ENCODE peak calls at places on chromosomes 16 and 17, in four cellular contexts. One of them, this sample, is unnamed.
A peak's percentile ranks its signal among the peaks of the same experiment; 100 is the strongest.

GRCh38 chr17:45814622-45815606 is 29.8 kb upstream of the SPPL2C start:
- DNase-seq in H9: no peak
- DNase-seq in LHCN-M2: no peak
- DNase-seq in NCI-H2171: no peak
- DNase-seq in this sample: no peak

GRCh38 chr16:29907973-29908372 is 7.7 kb downstream of the ASPHD1 start:
- DNase-seq in H9: no peak
- DNase-seq in LHCN-M2: no peak
- DNase-seq in NCI-H2171: no peak
- DNase-seq in this sample: no peak

GRCh38 chr17:68248886-68249872 is 1.3 kb downstream of the AMZ2 start:
- DNase-seq in H9: no peak
- DNase-seq in LHCN-M2: peak; percentile 11
- DNase-seq in NCI-H2171: no peak
- DNase-seq in this sample: no peak

GRCh38 chr17:55266051-55266957 is 1.5 kb downstream of the HLF start:
- DNase-seq in H9: peak; percentile 54
- DNase-seq in LHCN-M2: no peak
- DNase-seq in NCI-H2171: no peak
- DNase-seq in this sample: no peak

GRCh38 chr17:83069931-83070374 is 9.5 kb upstream of the METRNL start:
- DNase-seq in H9: no peak
- DNase-seq in LHCN-M2: no peak
- DNase-seq in NCI-H2171: no peak
- DNase-seq in this sample: no peak

GRCh38 chr16:12329246-12329995 is 352.9 kb downstream of the SNX29 start:
- DNase-seq in H9: no peak
- DNase-seq in LHCN-M2: no peak
- DNase-seq in NCI-H2171: no peak
- DNase-seq in this sample: no peak

GRCh38 chr16:20938426-20938825 is 37.9 kb downstream of the LYRM1 start:
- DNase-seq in H9: no peak
- DNase-seq in LHCN-M2: peak; percentile 54
- DNase-seq in NCI-H2171: no peak
- DNase-seq in this sample: no peak

GRCh38 chr17:15287533-15288267 is 22.6 kb upstream of the PMP22 start:
- DNase-seq in H9: no peak
- DNase-seq in LHCN-M2: no peak
- DNase-seq in NCI-H2171: no peak
- DNase-seq in this sample: no peak

GRCh38 chr17:60153606-60154355 is 4.0 kb downstream of the CA4 start:
- DNase-seq in H9: peak; percentile 24
- DNase-seq in LHCN-M2: no peak
- DNase-seq in NCI-H2171: no peak
- DNase-seq in this sample: no peak

GRCh38 chr16:56984639-56985038 is 4.7 kb upstream of the NLRC5 start:
- DNase-seq in H9: no peak
- DNase-seq in LHCN-M2: no peak
- DNase-seq in NCI-H2171: no peak
- DNase-seq in this sample: no peak

GRCh38 chr16:15521758-15522509 is 87.5 kb downstream of the BMERB1 start:
- DNase-seq in H9: no peak
- DNase-seq in LHCN-M2: no peak
- DNase-seq in NCI-H2171: no peak
- DNase-seq in this sample: no peak

GRCh38 chr17:34613064-34614019 is 34.0 kb downstream of the TMEM132E start:
- DNase-seq in H9: no peak
- DNase-seq in LHCN-M2: no peak
- DNase-seq in NCI-H2171: peak; percentile 90
- DNase-seq in this sample: no peak

GRCh38 chr17:79673517-79673916 is 57.2 kb upstream of the ENPP7 start:
- DNase-seq in H9: no peak
- DNase-seq in LHCN-M2: no peak
- DNase-seq in NCI-H2171: no peak
- DNase-seq in this sample: no peak

GRCh38 chr16:18983565-18984424 is at the start of gene TMC7:
- DNase-seq in H9: peak; percentile 94
- DNase-seq in LHCN-M2: peak; percentile 88
- DNase-seq in NCI-H2171: peak; percentile 86
- DNase-seq in this sample: no peak

GRCh38 chr17:6138761-6139446 is 68.7 kb downstream of the WSCD1 start:
- DNase-seq in H9: peak; percentile 81
- DNase-seq in LHCN-M2: no peak
- DNase-seq in NCI-H2171: no peak
- DNase-seq in this sample: no peak

GRCh38 chr17:50631195-50631907 is 3.3 kb upstream of the ABCC3 start:
- DNase-seq in H9: no peak
- DNase-seq in LHCN-M2: no peak
- DNase-seq in NCI-H2171: no peak
- DNase-seq in this sample: no peak

GRCh38 chr17:36936455-36936934 is 780 bp upstream of the LHX1 start:
- DNase-seq in H9: peak; percentile 93
- DNase-seq in LHCN-M2: no peak
- DNase-seq in NCI-H2171: no peak
- DNase-seq in this sample: no peak

GRCh38 chr16:24854607-24855171 is 8.9 kb downstream of the SLC5A11 start:
- DNase-seq in H9: no peak
- DNase-seq in LHCN-M2: no peak
- DNase-seq in NCI-H2171: no peak
- DNase-seq in this sample: no peak

GRCh38 chr17:52106638-52107261 is 51.8 kb downstream of the CA10 start:
- DNase-seq in H9: no peak
- DNase-seq in LHCN-M2: peak; percentile 46
- DNase-seq in NCI-H2171: no peak
- DNase-seq in this sample: no peak

GRCh38 chr17:63426041-63426916 is 19.8 kb downstream of the CYB561 start:
- DNase-seq in H9: peak; percentile 32
- DNase-seq in LHCN-M2: no peak
- DNase-seq in NCI-H2171: no peak
- DNase-seq in this sample: no peak

GRCh38 chr16:54545890-54546476 is 259.4 kb upstream of the IRX3 start:
- DNase-seq in H9: no peak
- DNase-seq in LHCN-M2: no peak
- DNase-seq in NCI-H2171: no peak
- DNase-seq in this sample: no peak

GRCh38 chr16:30747331-30747730 is 894 bp upstream of the PHKG2 start:
- DNase-seq in H9: no peak
- DNase-seq in LHCN-M2: no peak
- DNase-seq in NCI-H2171: no peak
- DNase-seq in this sample: peak; percentile 26

GRCh38 chr17:18252160-18252559 is 6.4 kb downstream of the FLII start:
- DNase-seq in H9: no peak
- DNase-seq in LHCN-M2: no peak
- DNase-seq in NCI-H2171: no peak
- DNase-seq in this sample: no peak

GRCh38 chr17:72422505-72423285 is 301.9 kb downstream of the SOX9 start:
- DNase-seq in H9: no peak
- DNase-seq in LHCN-M2: peak; percentile 94
- DNase-seq in NCI-H2171: peak; percentile 35
- DNase-seq in this sample: peak; percentile 91

GRCh38 chr16:57620316-57621231 is 7.9 kb upstream of the ADGRG1 start:
- DNase-seq in H9: no peak
- DNase-seq in LHCN-M2: no peak
- DNase-seq in NCI-H2171: no peak
- DNase-seq in this sample: no peak

GRCh38 chr17:14672830-14673229 is 371.9 kb downstream of the HS3ST3B1 start:
- DNase-seq in H9: no peak
- DNase-seq in LHCN-M2: peak; percentile 83
- DNase-seq in NCI-H2171: no peak
- DNase-seq in this sample: no peak

GRCh38 chr16:23119570-23119969 is 29.7 kb downstream of the USP31 start:
- DNase-seq in H9: no peak
- DNase-seq in LHCN-M2: peak; percentile 36
- DNase-seq in NCI-H2171: peak; percentile 30
- DNase-seq in this sample: no peak

GRCh38 chr16:73483076-73483791 is 435.3 kb upstream of the ZFHX3 start:
- DNase-seq in H9: peak; percentile 77
- DNase-seq in LHCN-M2: no peak
- DNase-seq in NCI-H2171: no peak
- DNase-seq in this sample: no peak

GRCh38 chr16:12612598-12613101 is 191.0 kb downstream of the CPPED1 start:
- DNase-seq in H9: no peak
- DNase-seq in LHCN-M2: no peak
- DNase-seq in NCI-H2171: no peak
- DNase-seq in this sample: peak; percentile 96

GRCh38 chr16:89412811-89413210 is 77.5 kb downstream of the ANKRD11 start:
- DNase-seq in H9: no peak
- DNase-seq in LHCN-M2: peak; percentile 51
- DNase-seq in NCI-H2171: no peak
- DNase-seq in this sample: no peak

GRCh38 chr17:62793919-62794665 is 14.0 kb downstream of the MARCHF10 start:
- DNase-seq in H9: no peak
- DNase-seq in LHCN-M2: no peak
- DNase-seq in NCI-H2171: no peak
- DNase-seq in this sample: no peak

GRCh38 chr17:77829871-77830799 is 128.4 kb upstream of the TNRC6C start:
- DNase-seq in H9: no peak
- DNase-seq in LHCN-M2: peak; percentile 47
- DNase-seq in NCI-H2171: no peak
- DNase-seq in this sample: no peak

GRCh38 chr16:88528902-88529318 is 41.3 kb upstream of the ZC3H18 start:
- DNase-seq in H9: no peak
- DNase-seq in LHCN-M2: no peak
- DNase-seq in NCI-H2171: no peak
- DNase-seq in this sample: no peak

GRCh38 chr16:74448990-74449389 is 27.7 kb upstream of the CLEC18B start:
- DNase-seq in H9: no peak
- DNase-seq in LHCN-M2: peak; percentile 96
- DNase-seq in NCI-H2171: no peak
- DNase-seq in this sample: peak; percentile 64

GRCh38 chr17:21363776-21364642 is 12.1 kb upstream of the KCNJ12 start:
- DNase-seq in H9: no peak
- DNase-seq in LHCN-M2: no peak
- DNase-seq in NCI-H2171: no peak
- DNase-seq in this sample: no peak

GRCh38 chr16:89873109-89873821 is at the start of gene TCF25:
- DNase-seq in H9: peak; percentile 88
- DNase-seq in LHCN-M2: peak; percentile 84
- DNase-seq in NCI-H2171: peak; percentile 89
- DNase-seq in this sample: no peak

GRCh38 chr17:2085648-2085949 is 30.7 kb downstream of the HIC1 start:
- DNase-seq in H9: no peak
- DNase-seq in LHCN-M2: no peak
- DNase-seq in NCI-H2171: no peak
- DNase-seq in this sample: no peak

GRCh38 chr17:54754560-54754959 is 146.1 kb upstream of the TOM1L1 start:
- DNase-seq in H9: peak; percentile 80
- DNase-seq in LHCN-M2: no peak
- DNase-seq in NCI-H2171: no peak
- DNase-seq in this sample: no peak

GRCh38 chr16:88454315-88455057 is 1.4 kb downstream of the ZFPM1 start:
- DNase-seq in H9: no peak
- DNase-seq in LHCN-M2: no peak
- DNase-seq in NCI-H2171: no peak
- DNase-seq in this sample: no peak

GRCh38 chr17:45222273-45222993 is 748 bp downstream of the FMNL1 start:
- DNase-seq in H9: peak; percentile 68
- DNase-seq in LHCN-M2: no peak
- DNase-seq in NCI-H2171: no peak
- DNase-seq in this sample: no peak

This sample was measured in epithelial cell of proximal tubule.